ENCODE peak calls at places on chromosomes 11 and 22, in eight cellular contexts. P, I, Y, G, N, T, M and V are unnamed samples.

GRCh38 chr11:67466962-67467771 is 1.9 kb downstream of the TMEM134 start:
- DNase-seq in P (no peak), I (no peak), Y (no peak), G (no peak), N (no peak), T (no peak), M (no peak), V (no peak)

GRCh38 chr11:10694481-10695239 is 1.1 kb upstream of the IRAG1 start:
- DNase-seq in P (peak; percentile 83), I (no peak), Y (no peak), G (no peak), N (no peak), T (no peak), M (no peak), V (no peak)

GRCh38 chr22:48444320-48445112 is 1383.2 kb downstream of the BRD1 start:
- DNase-seq in P (no peak), I (no peak), Y (no peak), G (no peak), N (no peak), T (no peak), M (no peak), V (no peak)

GRCh38 chr11:87097582-87097981 is 59.8 kb downstream of the TMEM135 start:
- DNase-seq in P (peak; percentile 27), I (peak; percentile 6), Y (peak; percentile 86), G (no peak), N (peak; percentile 11), T (peak; percentile 17), M (peak; percentile 3), V (peak; percentile 65)

GRCh38 chr11:96191752-96192151 is 151.2 kb downstream of the MAML2 start:
- DNase-seq in P (peak; percentile 24), I (no peak), Y (no peak), G (no peak), N (no peak), T (no peak), M (no peak), V (no peak)

GRCh38 chr11:106160494-106160893 is 83.0 kb downstream of the AASDHPPT start:
- DNase-seq in P (no peak), I (no peak), Y (no peak), G (no peak), N (no peak), T (no peak), M (no peak), V (no peak)

GRCh38 chr11:59224419-59224928 is 11.7 kb upstream of the MPEG1 start:
- DNase-seq in P (no peak), I (no peak), Y (no peak), G (no peak), N (no peak), T (no peak), M (no peak), V (no peak)

GRCh38 chr22:20058989-20059770 is 20.9 kb upstream of the DGCR8 start:
- DNase-seq in P (no peak), I (no peak), Y (no peak), G (no peak), N (no peak), T (no peak), M (no peak), V (no peak)

GRCh38 chr11:62930157-62930556 is 9.0 kb upstream of the CHRM1 start:
- DNase-seq in P (no peak), I (no peak), Y (no peak), G (no peak), N (no peak), T (no peak), M (no peak), V (no peak)

GRCh38 chr11:35056391-35057093 is 82.4 kb upstream of the CD44 start:
- DNase-seq in P (peak; percentile 28), I (no peak), Y (no peak), G (no peak), N (no peak), T (no peak), M (no peak), V (no peak)

GRCh38 chr11:73152861-73153483 is 10.9 kb upstream of the FCHSD2 start:
- DNase-seq in P (no peak), I (no peak), Y (peak; percentile 66), G (peak; percentile 6), N (peak; percentile 17), T (peak; percentile 44), M (no peak), V (peak; percentile 76)

GRCh38 chr11:13826505-13827278 is 135.8 kb upstream of the SPON1 start:
- DNase-seq in P (no peak), I (no peak), Y (no peak), G (no peak), N (no peak), T (no peak), M (no peak), V (no peak)

GRCh38 chr22:49812838-49813237 is 14.8 kb downstream of the BRD1 start:
- DNase-seq in P (peak; percentile 37), I (no peak), Y (no peak), G (no peak), N (no peak), T (no peak), M (no peak), V (no peak)

GRCh38 chr11:82547163-82547560 is 186.5 kb downstream of the FAM181B start:
- DNase-seq in P (no peak), I (no peak), Y (no peak), G (no peak), N (no peak), T (no peak), M (no peak), V (no peak)

GRCh38 chr11:120708511-120709183 is 197.1 kb downstream of the GRIK4 start:
- DNase-seq in P (no peak), I (no peak), Y (no peak), G (no peak), N (no peak), T (no peak), M (no peak), V (no peak)

GRCh38 chr11:111366560-111367410 is 12.3 kb downstream of the POU2AF1 start:
- DNase-seq in P (no peak), I (no peak), Y (no peak), G (no peak), N (no peak), T (no peak), M (no peak), V (no peak)

GRCh38 chr11:104999716-105000115 is 23.3 kb downstream of the CASP5 start:
- DNase-seq in P (peak; percentile 3), I (no peak), Y (no peak), G (no peak), N (no peak), T (no peak), M (no peak), V (no peak)

GRCh38 chr11:60871378-60872061 is 4.2 kb downstream of the ZP1 start:
- DNase-seq in P (peak; percentile 42), I (no peak), Y (no peak), G (no peak), N (no peak), T (no peak), M (no peak), V (no peak)

GRCh38 chr11:14577835-14578529 is 57.8 kb upstream of the PSMA1 start:
- DNase-seq in P (no peak), I (no peak), Y (no peak), G (no peak), N (peak; percentile 26), T (no peak), M (no peak), V (no peak)

GRCh38 chr11:134067486-134067885 is 1.4 kb upstream of the JAM3 start:
- DNase-seq in P (no peak), I (no peak), Y (no peak), G (no peak), N (no peak), T (no peak), M (no peak), V (no peak)

GRCh38 chr11:19727246-19727645 is 14.6 kb downstream of the NAV2 start:
- DNase-seq in P (peak; percentile 80), I (no peak), Y (no peak), G (no peak), N (no peak), T (no peak), M (no peak), V (no peak)

GRCh38 chr22:31148953-31149627 is 8.8 kb upstream of the PLA2G3 start:
- DNase-seq in P (peak; percentile 80), I (no peak), Y (peak; percentile 94), G (no peak), N (no peak), T (peak; percentile 36), M (no peak), V (no peak)

GRCh38 chr22:17779286-17780115 is 5.2 kb upstream of the BID start:
- DNase-seq in P (no peak), I (no peak), Y (no peak), G (no peak), N (no peak), T (peak; percentile 41), M (no peak), V (no peak)